ENCODE peak calls at places on chromosomes 2 and 18, in six cellular contexts. T is OCI-LY7; A is HTR-8/SVneo; U is activated T-cell treated with anti-CD3 and anti-CD28 coated beads, Interleukin-2, amount 50 U/mL, for 72 hours; R is M059J; M is stomach. V is an unnamed sample.

GRCh38 chr2:42809876-42810125 is 17.4 kb upstream of the HAAO start:
- DNase-seq in T (peak; percentile 85), A (peak; percentile 83), U (peak; percentile 78), R (peak; percentile 78), M (peak; percentile 84), V (peak; percentile 73)

GRCh38 chr2:96407041-96407918 is 71.7 kb downstream of the NCAPH start:
- DNase-seq in T (peak; percentile 72), A (peak; percentile 91), U (peak; percentile 77), R (peak; percentile 81), M (peak; percentile 63), V (peak; percentile 78)

GRCh38 chr18:29012874-29013273 is 835.9 kb upstream of the CDH2 start:
- DNase-seq in T (no peak), A (no peak), U (no peak), R (no peak), M (no peak), V (no peak)

GRCh38 chr2:235594041-235594440 is 100.2 kb downstream of the AGAP1 start:
- DNase-seq in T (peak; percentile 68), A (peak; percentile 72), U (no peak), R (peak; percentile 69), M (no peak), V (no peak)

GRCh38 chr2:46097714-46098480 is 199.3 kb upstream of the EPAS1 start:
- DNase-seq in T (no peak), A (peak; percentile 91), U (no peak), R (peak; percentile 99), M (peak; percentile 74), V (no peak)

GRCh38 chr2:30208453-30208852 is 22.9 kb upstream of the LBH start:
- DNase-seq in T (peak; percentile 62), A (peak; percentile 71), U (peak; percentile 32), R (peak; percentile 66), M (peak; percentile 70), V (peak; percentile 57)

GRCh38 chr2:12313445-12314118 is 403.2 kb upstream of the TRIB2 start:
- DNase-seq in T (no peak), A (no peak), U (no peak), R (no peak), M (no peak), V (no peak)

GRCh38 chr2:88669371-88670214 is 21.9 kb upstream of the RPIA start:
- DNase-seq in T (peak; percentile 74), A (peak; percentile 60), U (peak; percentile 27), R (peak; percentile 52), M (peak; percentile 33), V (peak; percentile 56)

GRCh38 chr2:181810823-181811695 is 80.5 kb upstream of the ITPRID2 start:
- DNase-seq in T (no peak), A (peak; percentile 60), U (no peak), R (peak; percentile 98), M (peak; percentile 45), V (no peak)

GRCh38 chr2:144508162-144508765 is 11.7 kb downstream of the ZEB2 start:
- DNase-seq in T (peak; percentile 34), A (no peak), U (no peak), R (no peak), M (no peak), V (no peak)

GRCh38 chr2:6927186-6927585 is 10.0 kb downstream of the RNF144A start:
- DNase-seq in T (no peak), A (no peak), U (no peak), R (no peak), M (peak; percentile 31), V (no peak)

GRCh38 chr2:219437690-219438089 is 3.0 kb downstream of the SPEG start:
- DNase-seq in T (no peak), A (no peak), U (no peak), R (no peak), M (no peak), V (no peak)